ENCODE peak calls at places on chromosome 16, in ten cellular contexts. X is spleen, J is ovary, O is lung, Q is colonic mucosa, P is stomach, K is fibroblast of lung, G is neural progenitor cell, T is vagina, B is mammary epithelial cell. V is an unnamed sample.

GRCh38 chr16:66612422-66612821 is 7.9 kb downstream of the CMTM3 start:
- DNase-seq in J (no peak), K (no peak), X (peak; percentile 68), B (no peak), T (no peak), G (no peak), Q (no peak), P (no peak), O (no peak), V (no peak)

GRCh38 chr16:86355114-86355513 is 155.2 kb upstream of the FOXF1 start:
- DNase-seq in G (no peak), K (peak; percentile 66), X (no peak), J (no peak), Q (no peak), P (no peak), O (no peak), T (no peak), B (no peak), V (no peak)

GRCh38 chr16:88700636-88701482 is 5.3 kb downstream of the RNF166 start:
- DNase-seq in J (peak; percentile 44), B (no peak), Q (peak; percentile 84), K (peak; percentile 92), P (peak; percentile 85), G (no peak), T (no peak), O (peak; percentile 91), X (peak; percentile 100), V (peak; percentile 73)

GRCh38 chr16:10871157-10871991 is 5.6 kb upstream of the CIITA start:
- DNase-seq in O (peak; percentile 81), K (peak; percentile 96), P (peak; percentile 98), Q (peak; percentile 92), T (no peak), X (peak; percentile 88), J (no peak), B (peak; percentile 84), G (no peak), V (peak; percentile 84)

GRCh38 chr16:9197957-9198661 is 106.7 kb downstream of the HAPSTR1 start:
- DNase-seq in B (no peak), Q (no peak), G (no peak), K (no peak), O (no peak), J (no peak), P (no peak), X (no peak), T (no peak), V (no peak)

GRCh38 chr16:20242568-20243240 is 84.6 kb downstream of the GP2 start:
- DNase-seq in B (no peak), P (no peak), K (no peak), T (no peak), J (no peak), X (no peak), Q (no peak), O (no peak), G (no peak), V (no peak)

GRCh38 chr16:50767197-50767596 is 25.3 kb downstream of the CYLD start:
- DNase-seq in Q (no peak), X (no peak), T (no peak), P (no peak), G (no peak), J (no peak), O (no peak), K (no peak), B (no peak), V (no peak)

GRCh38 chr16:22232277-22233049 is 26.4 kb downstream of the EEF2K start:
- DNase-seq in G (no peak), B (peak; percentile 72), O (peak; percentile 67), T (no peak), P (peak; percentile 90), J (no peak), X (no peak), K (peak; percentile 75), Q (peak; percentile 98), V (peak; percentile 27)

GRCh38 chr16:89410794-89411309 is 79.5 kb downstream of the ANKRD11 start:
- DNase-seq in Q (peak; percentile 49), K (peak; percentile 89), X (no peak), B (peak; percentile 67), J (peak; percentile 61), G (no peak), T (no peak), O (peak; percentile 73), P (peak; percentile 89), V (peak; percentile 93)

GRCh38 chr16:65783709-65784474 is 582.6 kb upstream of the CDH5 start:
- DNase-seq in T (no peak), K (no peak), B (no peak), J (no peak), X (no peak), Q (no peak), G (no peak), P (no peak), O (no peak), V (no peak)

GRCh38 chr16:86516618-86517003 is 6.3 kb downstream of the FOXF1 start:
- DNase-seq in T (no peak), P (no peak), G (peak; percentile 50), B (no peak), Q (no peak), K (peak; percentile 67), X (no peak), J (no peak), O (no peak), V (no peak)

GRCh38 chr16:84905965-84906460 is 86.2 kb downstream of the CRISPLD2 start:
- DNase-seq in X (no peak), O (no peak), K (no peak), P (no peak), Q (no peak), T (no peak), J (no peak), B (no peak), G (no peak), V (no peak)

GRCh38 chr16:14280541-14280940 is 209.4 kb downstream of the MRTFB start:
- DNase-seq in J (no peak), T (no peak), X (no peak), O (no peak), G (no peak), Q (no peak), K (peak; percentile 53), P (no peak), B (no peak), V (no peak)

GRCh38 chr16:46689492-46690280 is at the start of gene ORC6:
- DNase-seq in K (peak; percentile 93), P (peak; percentile 98), B (peak; percentile 95), T (no peak), G (peak; percentile 98), O (peak; percentile 99), X (peak; percentile 99), Q (peak; percentile 98), J (peak; percentile 98), V (peak; percentile 99)

GRCh38 chr16:370980-371728 is 816 bp upstream of the MRPL28 start:
- DNase-seq in P (no peak), O (no peak), B (no peak), T (no peak), G (no peak), K (no peak), Q (no peak), J (no peak), X (peak; percentile 82), V (no peak)
- H3K27ac ChIP-seq in P (peak overlapping the region; percentile 83), O (peak overlapping the region; percentile 18), B (peak overlapping the region; percentile 32), T (peak overlapping the region; percentile 70), G (no peak overlapping the region), K (no peak overlapping the region), Q (peak overlapping the region; percentile 44), J (no peak overlapping the region), X (peak overlapping the region; percentile 78), V (no peak overlapping the region)

GRCh38 chr16:47774661-47775060 is 313.5 kb downstream of the PHKB start:
- DNase-seq in T (no peak), G (peak; percentile 27), J (no peak), B (peak; percentile 44), Q (peak; percentile 57), K (peak; percentile 11), O (no peak), X (no peak), P (peak; percentile 58), V (no peak)
- TF ChIP-seq CTCF in T (no peak), G (peak; percentile 14), J (no peak), B (peak; percentile 42), Q (no peak), K (peak; percentile 34), O (no peak), X (no peak), P (no peak), V (no peak)

GRCh38 chr16:74573622-74574021 is 33.3 kb downstream of the GLG1 start:
- DNase-seq in K (no peak), B (no peak), Q (no peak), J (no peak), P (no peak), O (no peak), T (no peak), G (no peak), X (no peak), V (no peak)

GRCh38 chr16:74575175-74575804 is 31.6 kb downstream of the GLG1 start:
- DNase-seq in B (no peak), X (no peak), O (no peak), Q (no peak), P (no peak), J (no peak), G (no peak), K (no peak), T (no peak), V (no peak)

GRCh38 chr16:74577882-74578366 is 29.0 kb downstream of the GLG1 start:
- DNase-seq in B (peak; percentile 70), X (no peak), K (peak; percentile 75), Q (no peak), G (no peak), P (no peak), O (no peak), J (no peak), T (no peak), V (no peak)

GRCh38 chr16:74574146-74574545 is 32.8 kb downstream of the GLG1 start:
- DNase-seq in T (no peak), Q (no peak), K (no peak), X (no peak), O (no peak), G (no peak), P (no peak), B (no peak), J (no peak), V (no peak)

DNA sequence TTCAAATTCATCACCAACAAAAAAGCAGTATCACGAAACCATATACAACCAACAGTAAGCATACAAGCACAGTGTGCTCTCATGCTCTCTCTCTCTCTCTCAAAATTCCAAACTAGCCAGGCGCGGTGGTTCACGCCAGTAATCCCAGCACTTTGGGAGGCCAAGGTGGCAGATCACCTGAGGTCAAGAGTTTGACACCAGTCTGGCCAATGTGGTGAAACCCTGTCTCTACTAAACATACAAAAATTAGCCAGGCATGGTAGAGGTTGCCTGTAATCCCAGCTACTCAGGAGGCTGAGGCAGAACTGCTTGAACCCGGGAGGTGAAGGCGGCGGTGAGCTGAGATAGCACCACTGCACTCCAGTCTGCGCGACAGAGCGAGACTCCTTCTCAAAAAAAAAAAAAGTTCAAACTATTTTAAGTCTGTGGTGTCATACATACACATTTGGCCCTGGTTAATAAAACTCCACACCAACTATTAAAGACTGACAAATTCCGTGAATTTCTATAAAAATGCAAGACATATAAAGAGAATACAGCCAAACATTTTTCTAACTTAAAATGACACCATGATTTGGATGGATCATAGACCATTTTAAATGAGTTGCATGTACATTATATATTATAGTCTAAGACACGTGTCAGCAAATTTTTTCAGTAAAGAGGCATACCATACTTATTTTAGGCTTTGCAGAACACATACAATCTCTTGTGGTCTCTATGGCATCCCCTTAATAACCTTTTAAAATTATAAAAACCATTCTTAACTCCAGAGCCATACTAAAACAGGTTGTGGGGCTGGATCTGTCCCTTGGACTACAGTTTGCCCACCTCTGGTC is 30.9 kb downstream of the GLG1 start:
- DNase-seq in G (no peak), J (no peak), T (no peak), P (no peak), X (no peak), Q (no peak), B (no peak), O (no peak), K (no peak), V (peak; percentile 77)
- H3K27ac ChIP-seq in G (peak overlapping the region; percentile 7), J (no peak overlapping the region), T (no peak overlapping the region), P (no peak overlapping the region), X (no peak overlapping the region), Q (no peak overlapping the region), B (no peak overlapping the region), O (no peak overlapping the region), K (no peak overlapping the region), V (peak overlapping the region; percentile 8)

GRCh38 chr16:1923299-1924034 is 5.3 kb upstream of the HS3ST6 start:
- DNase-seq in K (peak; percentile 21), T (no peak), X (no peak), J (no peak), G (peak; percentile 85), B (no peak), P (no peak), Q (peak; percentile 74), O (no peak), V (peak; percentile 15)
- TF ChIP-seq CTCF in K (peak; percentile 31), T (no peak), X (peak; percentile 37), J (no peak), G (peak; percentile 66), B (peak; percentile 7), P (no peak), Q (no peak), O (no peak), V (peak; percentile 6)